ENCODE peak calls at places on chromosome 13, in eight cellular contexts. G is NCI-H1694 treated with DMSO at 0.1 percent for 48 hours, T is NCI-H460, O is RWPE1, V is caudate nucleus, Y is left ventricle myocardium inferior, R is GM23338, S is NCI-H1105 treated with DMSO at 0.1 percent for 48 hours. D is an unnamed sample.

GRCh38 chr13:111846396-111847174 is 220.4 kb upstream of the SOX1 start:
- DNase-seq in V (no peak), T (no peak), S (peak; percentile 19), G (no peak), Y (no peak), O (no peak), R (peak; percentile 61), D (no peak)

GRCh38 chr13:45799451-45799850 is 52.1 kb downstream of the SIAH3 start:
- DNase-seq in R (no peak), S (no peak), V (no peak), Y (peak; percentile 48), T (no peak), O (no peak), G (peak; percentile 82), D (no peak)

GRCh38 chr13:113783966-113784644 is 25.1 kb downstream of the TMEM255B start:
- DNase-seq in O (no peak), V (no peak), G (no peak), T (no peak), Y (no peak), R (no peak), S (no peak), D (no peak)

GRCh38 chr13:24008679-24009078 is 111.4 kb upstream of the C1QTNF9B start:
- DNase-seq in R (no peak), T (no peak), O (no peak), S (no peak), G (no peak), V (no peak), Y (no peak), D (no peak)

GRCh38 chr13:109668433-109669233 is 117.8 kb downstream of the IRS2 start:
- DNase-seq in G (no peak), R (no peak), O (no peak), Y (no peak), T (no peak), V (no peak), S (no peak), D (no peak)

GRCh38 chr13:42478531-42479156 is 95.3 kb upstream of the TNFSF11 start:
- DNase-seq in T (peak; percentile 41), R (peak; percentile 62), S (no peak), V (no peak), O (no peak), Y (no peak), G (peak; percentile 5), D (no peak)

GRCh38 chr13:48346583-48346982 is 43.0 kb downstream of the RB1 start:
- DNase-seq in O (no peak), V (no peak), G (no peak), R (no peak), S (no peak), T (no peak), Y (no peak), D (no peak)

GRCh38 chr13:60583196-60583908 is 186.3 kb downstream of the TDRD3 start:
- DNase-seq in G (no peak), O (no peak), Y (no peak), R (peak; percentile 83), S (no peak), V (no peak), T (no peak), D (peak; percentile 30)

GRCh38 chr13:82216165-82216564 is 1666.1 kb downstream of the SLITRK1 start:
- DNase-seq in T (no peak), G (no peak), Y (no peak), O (no peak), R (no peak), S (no peak), V (no peak), D (no peak)

GRCh38 chr13:43261018-43261417 is 237.6 kb downstream of the DNAJC15 start:
- DNase-seq in Y (no peak), O (peak; percentile 48), S (no peak), V (no peak), T (no peak), G (no peak), R (no peak), D (no peak)

GRCh38 chr13:20988909-20989735 is 72.3 kb downstream of the LATS2 start:
- DNase-seq in G (no peak), V (no peak), S (no peak), Y (no peak), O (no peak), R (no peak), T (no peak), D (no peak)

GRCh38 chr13:48232420-48233096 is 448 bp upstream of the ITM2B start:
- DNase-seq in Y (no peak), S (peak; percentile 65), T (no peak), O (no peak), V (no peak), G (peak; percentile 28), R (peak; percentile 57), D (peak; percentile 59)